ENCODE peak calls at places on chromosomes 1 and 21, in ten cellular contexts. S is fibroblast of mammary gland, H is PC-3, X is left ventricle myocardium inferior, Y is Panc1, I is pancreas, Z is lung, E is astrocyte, R is cardiac fibroblast, K is foreskin fibroblast. O is an unnamed sample.

GRCh38 chr1:241531195-241532172 is 694 bp upstream of the KMO start:
- DNase-seq in S (peak), H (peak), X (no peak), Y (peak), I (no peak), Z (no peak), E (peak), R (peak), K (peak), O (peak)

GRCh38 chr1:93681549-93682412 is at the start of gene BCAR3:
- DNase-seq in S (peak), H (peak), X (peak), Y (no peak), I (peak), Z (peak), E (peak), R (peak), K (peak), O (no peak)

GRCh38 chr1:156838972-156839371 is 19.9 kb downstream of the INSRR start:
- DNase-seq in S (peak), H (peak), X (no peak), Y (peak), I (no peak), Z (no peak), E (no peak), R (peak), K (no peak), O (no peak)

GRCh38 chr1:67835663-67836452 is 2.6 kb upstream of the GNG12 start:
- DNase-seq in S (no peak), H (no peak), X (no peak), Y (no peak), I (no peak), Z (no peak), E (no peak), R (no peak), K (no peak), O (no peak)

GRCh38 chr1:36238433-36238832 is 14.2 kb downstream of the THRAP3 start:
- DNase-seq in S (peak), H (no peak), X (no peak), Y (no peak), I (no peak), Z (no peak), E (peak), R (peak), K (peak), O (no peak)

GRCh38 chr1:167095368-167095767 is 1.5 kb downstream of the STYXL2 start:
- DNase-seq in S (peak), H (peak), X (no peak), Y (no peak), I (no peak), Z (no peak), E (peak), R (peak), K (peak), O (peak)

GRCh38 chr21:33058468-33059318 is 11.2 kb upstream of the OLIG1 start:
- DNase-seq in S (no peak), H (no peak), X (peak), Y (no peak), I (no peak), Z (no peak), E (no peak), R (no peak), K (no peak), O (no peak)

GRCh38 chr1:231354330-231355020 is 16.4 kb downstream of the SPRTN start:
- DNase-seq in S (no peak), H (no peak), X (no peak), Y (no peak), I (no peak), Z (no peak), E (no peak), R (peak), K (no peak), O (no peak)

GRCh38 chr1:78511334-78511733 is 20.6 kb downstream of the PTGFR start:
- DNase-seq in S (no peak), H (no peak), X (no peak), Y (no peak), I (no peak), Z (no peak), E (no peak), R (no peak), K (no peak), O (no peak)

GRCh38 chr1:230108580-230108979 is 41.5 kb downstream of the GALNT2 start:
- DNase-seq in S (no peak), H (peak), X (no peak), Y (no peak), I (no peak), Z (no peak), E (no peak), R (no peak), K (no peak), O (no peak)

GRCh38 chr1:26539722-26540121 is 10.2 kb downstream of the RPS6KA1 start:
- DNase-seq in S (no peak), H (no peak), X (no peak), Y (no peak), I (no peak), Z (no peak), E (no peak), R (no peak), K (no peak), O (no peak)

GRCh38 chr1:26540346-26540745 is 10.8 kb downstream of the RPS6KA1 start:
- DNase-seq in S (no peak), H (no peak), X (no peak), Y (no peak), I (no peak), Z (no peak), E (no peak), R (no peak), K (no peak), O (no peak)

GRCh38 chr1:26536521-26536920 is 7.0 kb downstream of the RPS6KA1 start:
- DNase-seq in S (no peak), H (no peak), X (no peak), Y (no peak), I (no peak), Z (no peak), E (no peak), R (no peak), K (no peak), O (no peak)

GRCh38 chr1:26537951-26538352 is 8.4 kb downstream of the RPS6KA1 start:
- DNase-seq in S (peak), H (peak), X (no peak), Y (no peak), I (no peak), Z (peak), E (no peak), R (peak), K (no peak), O (no peak)

GRCh38 chr1:26538480-26539412 is 9.2 kb downstream of the RPS6KA1 start:
- DNase-seq in S (peak), H (peak), X (no peak), Y (peak), I (no peak), Z (peak), E (no peak), R (peak), K (no peak), O (no peak)
- TF ChIP-seq CTCF in S (peak), H (peak), X (peak), Y (peak), I (peak), Z (peak), E (peak), R (peak), K (peak), O (peak)

DNA sequence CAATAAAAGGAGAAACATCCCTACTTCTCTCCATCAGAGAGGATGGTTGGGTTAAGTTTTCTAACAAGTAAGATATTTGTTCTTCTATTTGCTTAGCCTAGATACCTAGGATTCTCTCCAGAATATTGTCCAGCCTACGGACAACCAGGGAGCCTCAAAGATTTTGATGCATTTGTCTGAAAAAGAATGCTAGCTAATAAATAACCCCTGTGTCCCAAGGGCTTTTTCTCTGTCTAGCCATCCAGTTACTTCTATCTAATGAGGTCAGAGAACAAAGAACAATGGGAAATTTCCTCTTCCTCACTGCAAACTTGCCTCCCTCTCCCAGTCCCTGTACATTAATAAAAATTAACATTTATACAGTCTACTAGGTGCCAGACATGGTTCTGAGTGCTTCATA is 810 bp downstream of the RGS5 start:
- DNase-seq in S (no peak), H (no peak), X (no peak), Y (no peak), I (no peak), Z (no peak), E (no peak), R (no peak), K (no peak), O (no peak)
- H3K4me3 ChIP-seq in S (no peak), H (no peak), X (peak), Y (peak), I (no peak), Z (no peak), E (peak), R (no peak), K (no peak), O (no peak)

GRCh38 chr1:44249543-44249942 is 36.3 kb downstream of the DMAP1 start:
- DNase-seq in S (peak), H (no peak), X (no peak), Y (no peak), I (no peak), Z (no peak), E (no peak), R (no peak), K (no peak), O (no peak)
- TF ChIP-seq CTCF in S (no peak), H (no peak), X (no peak), Y (no peak), I (no peak), Z (no peak), E (no peak), R (no peak), K (no peak), O (no peak)

GRCh38 chr1:43207229-43207853 is 35.2 kb downstream of the CFAP57 start:
- DNase-seq in S (no peak), H (no peak), X (no peak), Y (peak), I (no peak), Z (peak), E (peak), R (peak), K (no peak), O (peak)
- H3K4me3 ChIP-seq in S (no peak), H (peak), X (peak), Y (peak), I (no peak), Z (no peak), E (peak), R (no peak), K (peak), O (peak)

GRCh38 chr1:56028879-56029278 is 550.5 kb downstream of the PLPP3 start:
- DNase-seq in S (no peak), H (no peak), X (no peak), Y (no peak), I (no peak), Z (no peak), E (no peak), R (no peak), K (no peak), O (no peak)

GRCh38 chr1:56031011-56031410 is 548.4 kb downstream of the PLPP3 start:
- DNase-seq in S (no peak), H (no peak), X (no peak), Y (no peak), I (no peak), Z (no peak), E (no peak), R (no peak), K (no peak), O (no peak)

GRCh38 chr1:56032276-56032675 is 547.1 kb downstream of the PLPP3 start:
- DNase-seq in S (no peak), H (no peak), X (no peak), Y (no peak), I (no peak), Z (no peak), E (no peak), R (peak), K (no peak), O (no peak)

GRCh38 chr1:56028244-56028643 is 551.1 kb downstream of the PLPP3 start:
- DNase-seq in S (no peak), H (no peak), X (no peak), Y (no peak), I (no peak), Z (no peak), E (no peak), R (no peak), K (no peak), O (no peak)

DNA sequence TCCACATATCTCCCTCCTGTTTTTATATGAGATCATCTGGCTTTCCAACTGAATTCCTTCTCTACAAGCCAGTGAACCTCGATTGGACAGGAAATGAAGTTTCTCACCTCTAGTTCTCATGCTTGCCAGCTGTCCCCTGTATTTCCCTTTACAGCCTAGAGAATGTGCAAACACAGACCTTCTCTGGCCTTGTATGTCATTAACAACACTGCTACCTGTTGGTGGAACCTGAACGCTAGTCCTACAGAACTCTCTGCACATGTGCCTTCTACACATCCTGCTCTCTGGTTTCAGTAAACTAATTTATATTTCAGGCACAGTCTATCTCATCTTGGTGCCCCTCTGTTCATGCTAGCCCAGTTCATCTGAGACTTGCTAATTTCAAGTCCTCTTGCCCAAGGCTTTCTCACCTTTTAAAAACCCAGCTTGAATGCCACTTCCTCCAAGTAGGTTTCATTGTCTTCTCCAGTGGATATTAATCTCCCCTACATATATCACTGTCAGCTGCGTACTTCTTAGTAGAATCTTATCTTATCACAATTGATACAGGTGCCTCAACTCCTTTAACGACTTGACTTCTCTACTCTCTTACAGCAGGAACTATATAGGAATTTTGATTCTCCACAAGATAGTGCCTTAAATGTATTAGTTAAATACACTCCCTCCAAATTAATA is 549.9 kb downstream of the PLPP3 start:
- DNase-seq in S (no peak), H (peak), X (no peak), Y (no peak), I (no peak), Z (no peak), E (no peak), R (no peak), K (no peak), O (no peak)
- TF ChIP-seq CTCF in S (no peak), H (peak), X (no peak), Y (no peak), I (no peak), Z (no peak), E (no peak), R (no peak), K (no peak), O (no peak)

GRCh38 chr1:48208251-48208650 is 14.3 kb upstream of the SLC5A9 start:
- DNase-seq in S (no peak), H (no peak), X (no peak), Y (no peak), I (no peak), Z (no peak), E (no peak), R (no peak), K (no peak), O (no peak)

GRCh38 chr1:48206371-48206770 is 16.1 kb upstream of the SLC5A9 start:
- DNase-seq in S (no peak), H (no peak), X (no peak), Y (no peak), I (no peak), Z (no peak), E (no peak), R (no peak), K (no peak), O (no peak)

GRCh38 chr1:48207131-48207530 is 15.4 kb upstream of the SLC5A9 start:
- DNase-seq in S (no peak), H (no peak), X (no peak), Y (no peak), I (no peak), Z (no peak), E (no peak), R (no peak), K (no peak), O (no peak)

GRCh38 chr1:48207536-48208075 is 14.9 kb upstream of the SLC5A9 start:
- DNase-seq in S (no peak), H (no peak), X (no peak), Y (no peak), I (no peak), Z (no peak), E (no peak), R (no peak), K (no peak), O (no peak)

DNA sequence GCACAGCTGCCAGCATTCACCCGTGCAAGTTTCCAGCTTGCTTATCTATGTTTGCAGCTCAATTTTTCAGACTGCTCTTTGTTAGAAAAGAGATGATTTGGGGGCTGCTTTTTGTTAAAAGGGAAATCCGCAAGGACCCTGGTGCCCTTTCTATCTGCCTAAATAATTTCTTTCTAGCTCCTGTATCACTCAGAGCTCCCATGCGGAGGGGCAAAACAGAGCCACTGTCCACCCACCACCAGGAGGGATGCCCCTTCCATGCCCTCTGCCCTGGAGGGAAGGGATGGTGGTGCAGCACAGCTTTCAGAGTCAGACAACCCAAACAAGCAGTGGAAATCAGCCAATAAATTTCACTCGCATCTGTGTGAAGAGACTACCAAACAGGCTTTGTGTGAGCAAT is 13.9 kb upstream of the SLC5A9 start:
- DNase-seq in S (no peak), H (no peak), X (no peak), Y (no peak), I (no peak), Z (no peak), E (no peak), R (no peak), K (no peak), O (no peak)
- H3K4me3 ChIP-seq in S (no peak), H (no peak), X (no peak), Y (no peak), I (no peak), Z (no peak), E (no peak), R (no peak), K (no peak), O (no peak)

GRCh38 chr1:16371725-16372124 is 4.7 kb downstream of the SZRD1 start:
- DNase-seq in S (no peak), H (peak), X (no peak), Y (no peak), I (no peak), Z (no peak), E (peak), R (peak), K (peak), O (no peak)

GRCh38 chr1:16369821-16370220 is 2.8 kb downstream of the SZRD1 start:
- DNase-seq in S (no peak), H (no peak), X (no peak), Y (no peak), I (no peak), Z (no peak), E (no peak), R (no peak), K (no peak), O (no peak)

GRCh38 chr1:16367968-16368910 is 1.2 kb downstream of the SZRD1 start:
- DNase-seq in S (no peak), H (peak), X (no peak), Y (no peak), I (no peak), Z (no peak), E (peak), R (peak), K (peak), O (no peak)

GRCh38 chr1:16366722-16367257 is at the start of gene SZRD1:
- DNase-seq in S (peak), H (peak), X (peak), Y (peak), I (peak), Z (peak), E (peak), R (peak), K (peak), O (peak)

GRCh38 chr1:16367258-16367967 is 371 bp downstream of the SZRD1 start:
- DNase-seq in S (peak), H (peak), X (peak), Y (no peak), I (peak), Z (peak), E (peak), R (peak), K (peak), O (peak)
- TF ChIP-seq CTCF in S (no peak), H (no peak), X (no peak), Y (no peak), I (no peak), Z (no peak), E (no peak), R (no peak), K (no peak), O (no peak)

GRCh38 chr1:8425150-8425780 is 107.4 kb downstream of the SLC45A1 start:
- DNase-seq in S (no peak), H (no peak), X (no peak), Y (no peak), I (no peak), Z (no peak), E (no peak), R (no peak), K (no peak), O (no peak)
- H3K4me3 ChIP-seq in S (no peak), H (no peak), X (peak), Y (no peak), I (no peak), Z (no peak), E (no peak), R (no peak), K (no peak), O (no peak)

GRCh38 chr1:18556364-18556763 is 74.3 kb upstream of the PAX7 start:
- DNase-seq in S (peak), H (peak), X (no peak), Y (no peak), I (no peak), Z (no peak), E (no peak), R (peak), K (no peak), O (no peak)
- TF ChIP-seq CTCF in S (peak), H (peak), X (peak), Y (peak), I (peak), Z (no peak), E (peak), R (peak), K (peak), O (peak)